ENCODE peak calls at places on chromosomes 5 and 9, in eight cellular contexts. O is HCT116; P is ACHN; A is activated naive CD8-positive, alpha-beta T cell treated with anti-CD3 and anti-CD28 coated beads for 36 hours; S is NCI-H1417 treated with DMSO at 0.1 percent for 48 hours; G is ELF-1; D is astrocyte of the spinal cord; I is NCI-H1092. M is an unnamed sample.

GRCh38 chr5:180119031-180119885 is 47.7 kb upstream of the RNF130 start:
- DNase-seq in O (no peak), P (no peak), A (no peak), S (no peak), G (no peak), D (no peak), I (no peak), M (no peak)

GRCh38 chr5:172420215-172420934 is 34.0 kb downstream of the SH3PXD2B start:
- DNase-seq in O (peak; percentile 60), P (peak; percentile 55), A (peak; percentile 30), S (no peak), G (peak; percentile 72), D (peak; percentile 86), I (no peak), M (peak; percentile 25)

GRCh38 chr9:107480386-107480789 is 9.2 kb downstream of the KLF4 start:
- DNase-seq in O (no peak), P (peak; percentile 24), A (no peak), S (no peak), G (no peak), D (peak; percentile 58), I (no peak), M (no peak)

GRCh38 chr9:132023409-132024180 is 56.1 kb downstream of the MED27 start:
- DNase-seq in O (no peak), P (no peak), A (no peak), S (no peak), G (no peak), D (no peak), I (peak; percentile 76), M (no peak)

GRCh38 chr5:1262381-1262780 is 32.5 kb downstream of the TERT start:
- DNase-seq in O (no peak), P (no peak), A (no peak), S (no peak), G (no peak), D (peak; percentile 18), I (no peak), M (no peak)

GRCh38 chr9:16371306-16371705 is 499.2 kb downstream of the BNC2 start:
- DNase-seq in O (no peak), P (no peak), A (no peak), S (no peak), G (no peak), D (no peak), I (no peak), M (no peak)

GRCh38 chr5:116209166-116209565 is 124.3 kb downstream of the COMMD10 start:
- DNase-seq in O (no peak), P (no peak), A (no peak), S (no peak), G (no peak), D (no peak), I (no peak), M (no peak)

GRCh38 chr5:109619024-109619460 is 70.7 kb upstream of the MAN2A1 start:
- DNase-seq in O (no peak), P (no peak), A (no peak), S (no peak), G (no peak), D (no peak), I (no peak), M (no peak)

GRCh38 chr9:89153618-89154017 is 25.0 kb downstream of the SHC3 start:
- DNase-seq in O (peak; percentile 16), P (peak; percentile 87), A (peak; percentile 16), S (no peak), G (no peak), D (peak; percentile 81), I (no peak), M (no peak)

GRCh38 chr5:989961-990530 is 18.6 kb upstream of the NKD2 start:
- DNase-seq in O (no peak), P (no peak), A (no peak), S (no peak), G (no peak), D (no peak), I (no peak), M (no peak)

GRCh38 chr5:78677777-78678668 is 29.5 kb upstream of the LHFPL2 start:
- DNase-seq in O (peak; percentile 69), P (peak; percentile 22), A (no peak), S (no peak), G (peak; percentile 60), D (peak; percentile 94), I (no peak), M (no peak)

GRCh38 chr5:30324083-30324482 is 869.4 kb upstream of the CDH6 start:
- DNase-seq in O (no peak), P (no peak), A (no peak), S (no peak), G (no peak), D (no peak), I (no peak), M (no peak)

GRCh38 chr5:1782385-1783213 is 17.0 kb downstream of the MRPL36 start:
- DNase-seq in O (no peak), P (no peak), A (no peak), S (no peak), G (no peak), D (no peak), I (no peak), M (no peak)

GRCh38 chr5:74556631-74557595 is 83.6 kb downstream of the ENC1 start:
- DNase-seq in O (no peak), P (no peak), A (no peak), S (no peak), G (peak; percentile 41), D (no peak), I (no peak), M (no peak)

GRCh38 chr5:75567710-75568109 is 43.5 kb upstream of the ANKDD1B start:
- DNase-seq in O (peak; percentile 19), P (peak; percentile 46), A (peak; percentile 8), S (no peak), G (peak; percentile 7), D (peak; percentile 64), I (no peak), M (no peak)

GRCh38 chr5:132778129-132778528 is 1.1 kb upstream of the SEPTIN8 start:
- DNase-seq in O (no peak), P (no peak), A (no peak), S (no peak), G (no peak), D (no peak), I (no peak), M (no peak)

GRCh38 chr5:106258591-106259125 is 1412.1 kb downstream of the EFNA5 start:
- DNase-seq in O (peak; percentile 16), P (no peak), A (no peak), S (no peak), G (peak; percentile 23), D (peak; percentile 33), I (no peak), M (no peak)

GRCh38 chr5:14364576-14365472 is 216.8 kb upstream of the OTULINL start:
- DNase-seq in O (peak; percentile 13), P (peak; percentile 29), A (no peak), S (no peak), G (peak; percentile 73), D (no peak), I (no peak), M (peak; percentile 38)

GRCh38 chr9:129643706-129644105 is 1.8 kb upstream of the ASB6 start:
- DNase-seq in O (no peak), P (no peak), A (no peak), S (no peak), G (no peak), D (no peak), I (no peak), M (no peak)

GRCh38 chr9:79134654-79135053 is 437.1 kb upstream of the TLE4 start:
- DNase-seq in O (peak; percentile 12), P (peak; percentile 15), A (no peak), S (no peak), G (peak; percentile 60), D (peak; percentile 6), I (no peak), M (peak; percentile 15)

GRCh38 chr9:130986311-130986940 is 22.5 kb upstream of the LAMC3 start:
- DNase-seq in O (no peak), P (no peak), A (no peak), S (no peak), G (peak; percentile 50), D (no peak), I (no peak), M (no peak)

GRCh38 chr5:119328753-119329602 is 26.8 kb upstream of the TNFAIP8 start:
- DNase-seq in O (no peak), P (no peak), A (peak; percentile 69), S (no peak), G (no peak), D (peak; percentile 69), I (no peak), M (no peak)

GRCh38 chr5:54563083-54563761 is 45.7 kb downstream of the SNX18 start:
- DNase-seq in O (no peak), P (no peak), A (no peak), S (no peak), G (no peak), D (no peak), I (no peak), M (no peak)

GRCh38 chr9:134626576-134627416 is 14.8 kb upstream of the COL5A1 start:
- DNase-seq in O (no peak), P (no peak), A (no peak), S (no peak), G (peak; percentile 67), D (peak; percentile 32), I (no peak), M (no peak)

GRCh38 chr5:154771383-154771901 is 16.3 kb downstream of the LARP1 start:
- DNase-seq in O (no peak), P (peak; percentile 52), A (no peak), S (no peak), G (peak; percentile 88), D (peak; percentile 91), I (no peak), M (no peak)

GRCh38 chr5:111224561-111224989 is 391 bp downstream of the CAMK4 start:
- DNase-seq in O (no peak), P (no peak), A (no peak), S (no peak), G (no peak), D (no peak), I (no peak), M (peak; percentile 51)

GRCh38 chr9:100167176-100167575 is 68.1 kb downstream of the INVS start:
- DNase-seq in O (no peak), P (no peak), A (no peak), S (no peak), G (no peak), D (peak; percentile 45), I (no peak), M (no peak)

GRCh38 chr9:81389569-81389993 is 299.8 kb downstream of the TLE1 start:
- DNase-seq in O (peak; percentile 22), P (peak; percentile 96), A (no peak), S (no peak), G (peak; percentile 30), D (peak; percentile 97), I (no peak), M (no peak)

GRCh38 chr9:134972140-134972539 is 54.4 kb upstream of the FCN1 start:
- DNase-seq in O (no peak), P (no peak), A (no peak), S (no peak), G (no peak), D (no peak), I (no peak), M (no peak)

GRCh38 chr9:89592963-89593775 is 11.6 kb upstream of the GADD45G start:
- DNase-seq in O (no peak), P (peak; percentile 22), A (no peak), S (no peak), G (peak; percentile 97), D (peak; percentile 38), I (no peak), M (no peak)

GRCh38 chr9:98504883-98505282 is 203.9 kb downstream of the GABBR2 start:
- DNase-seq in O (no peak), P (no peak), A (no peak), S (no peak), G (no peak), D (no peak), I (no peak), M (peak; percentile 63)

GRCh38 chr9:120841930-120842684 is 615 bp downstream of the PSMD5 start:
- DNase-seq in O (no peak), P (peak; percentile 20), A (no peak), S (no peak), G (no peak), D (peak; percentile 22), I (no peak), M (no peak)